ENCODE peak calls at places on chromosome 10, in eight cellular contexts. O is fibroblast of mammary gland, Z is AG10803, F is coronary artery, B is WTC11, G is endodermal cell, H is RWPE1, M is progenitor cell of endocrine pancreas. W is an unnamed sample.

GRCh38 chr10:17512341-17513001 is 58.1 kb upstream of the ST8SIA6 start:
- DNase-seq in G (no peak), H (peak; percentile 61), O (peak; percentile 96), M (no peak), Z (peak; percentile 96), B (no peak), F (no peak), W (peak; percentile 60)

GRCh38 chr10:4073912-4074311 is 288.9 kb upstream of the KLF6 start:
- DNase-seq in F (no peak), O (peak; percentile 95), H (no peak), M (no peak), G (no peak), Z (peak; percentile 90), B (no peak), W (no peak)

GRCh38 chr10:72490951-72491350 is 134.9 kb downstream of the MICU1 start:
- DNase-seq in M (no peak), B (no peak), Z (peak; percentile 47), O (peak; percentile 79), F (no peak), H (no peak), G (no peak), W (no peak)

GRCh38 chr10:90871279-90871760 is 454 bp upstream of the RPP30 start:
- DNase-seq in Z (peak; percentile 55), M (peak; percentile 14), G (peak; percentile 89), B (peak; percentile 57), F (no peak), O (peak; percentile 85), H (no peak), W (peak; percentile 21)

GRCh38 chr10:78552261-78552811 is 516.4 kb upstream of the ZMIZ1 start:
- DNase-seq in O (peak; percentile 61), M (no peak), B (no peak), Z (peak; percentile 87), H (no peak), G (peak; percentile 60), F (peak; percentile 87), W (no peak)

GRCh38 chr10:131198843-131199242 is 112.7 kb downstream of the TCERG1L start:
- DNase-seq in M (no peak), O (no peak), Z (no peak), B (no peak), H (no peak), F (peak; percentile 57), G (peak; percentile 26), W (no peak)

GRCh38 chr10:3926268-3926667 is 141.3 kb upstream of the KLF6 start:
- DNase-seq in O (no peak), B (no peak), M (no peak), G (no peak), H (no peak), Z (peak; percentile 17), F (no peak), W (no peak)

GRCh38 chr10:75430000-75430763 is 1.2 kb upstream of the LRMDA start:
- DNase-seq in F (no peak), G (peak; percentile 77), O (no peak), Z (no peak), B (peak; percentile 41), M (no peak), H (peak; percentile 86), W (no peak)

GRCh38 chr10:69403519-69403918 is 13.2 kb downstream of the TACR2 start:
- DNase-seq in B (no peak), F (no peak), G (no peak), H (no peak), Z (peak; percentile 64), M (no peak), O (peak; percentile 93), W (no peak)

GRCh38 chr10:5999440-6000165 is 22.3 kb upstream of the IL15RA start:
- DNase-seq in Z (no peak), G (no peak), B (no peak), H (no peak), O (no peak), F (no peak), M (no peak), W (peak; percentile 9)

GRCh38 chr10:5292196-5292735 is 72.5 kb upstream of the UCN3 start:
- DNase-seq in G (no peak), F (no peak), M (no peak), Z (no peak), O (no peak), B (no peak), H (no peak), W (no peak)

GRCh38 chr10:88092975-88093374 is 229.6 kb downstream of the PTEN start:
- DNase-seq in G (no peak), M (no peak), H (no peak), B (no peak), Z (no peak), O (no peak), F (no peak), W (no peak)

GRCh38 chr10:75525067-75525466 is 93.6 kb downstream of the LRMDA start:
- DNase-seq in B (no peak), G (no peak), M (no peak), F (no peak), H (no peak), O (no peak), Z (no peak), W (no peak)

GRCh38 chr10:102729090-102730026 is 14.4 kb upstream of the WBP1L start:
- DNase-seq in H (peak; percentile 86), F (peak; percentile 90), G (peak; percentile 96), B (peak; percentile 94), O (peak; percentile 77), M (peak; percentile 78), Z (peak; percentile 76), W (peak; percentile 78)

GRCh38 chr10:80540644-80541143 is 3.0 kb downstream of the SH2D4B start:
- DNase-seq in G (no peak), B (no peak), M (no peak), O (no peak), Z (no peak), H (no peak), F (no peak), W (no peak)

GRCh38 chr10:71589617-71590551 is 129.7 kb downstream of the C10orf105 start:
- DNase-seq in Z (no peak), M (no peak), F (no peak), O (no peak), B (no peak), G (no peak), H (no peak), W (no peak)

GRCh38 chr10:110803239-110803593 is 68.5 kb upstream of the PDCD4 start:
- DNase-seq in Z (no peak), B (no peak), F (no peak), O (no peak), M (no peak), H (no peak), G (no peak), W (no peak)

GRCh38 chr10:97095701-97096300 is 90.0 kb downstream of the SLIT1 start:
- DNase-seq in H (no peak), M (no peak), B (no peak), G (peak; percentile 38), F (no peak), O (no peak), Z (no peak), W (no peak)

GRCh38 chr10:7168414-7168813 is 242.4 kb downstream of the SFMBT2 start:
- DNase-seq in B (no peak), G (no peak), H (no peak), Z (no peak), M (no peak), O (no peak), F (no peak), W (no peak)

GRCh38 chr10:92598321-92598720 is 5.4 kb downstream of the KIF11 start:
- DNase-seq in F (no peak), M (no peak), B (no peak), H (no peak), Z (peak; percentile 69), O (peak; percentile 86), G (no peak), W (no peak)

GRCh38 chr10:42865716-42866114 is 83.1 kb downstream of the BMS1 start:
- DNase-seq in G (no peak), Z (no peak), F (no peak), H (no peak), M (no peak), B (no peak), O (no peak), W (no peak)

GRCh38 chr10:79336739-79337138 is 10.5 kb upstream of the PPIF start:
- DNase-seq in Z (no peak), F (no peak), M (no peak), O (no peak), B (no peak), H (no peak), G (peak; percentile 80), W (no peak)

GRCh38 chr10:95906675-95907453 is 911 bp upstream of the CC2D2B start:
- DNase-seq in H (peak; percentile 54), F (peak; percentile 75), M (no peak), G (peak; percentile 80), O (peak; percentile 66), B (peak; percentile 43), Z (peak; percentile 63), W (peak; percentile 18)

GRCh38 chr10:95908450-95908849 is 675 bp downstream of the CC2D2B start:
- DNase-seq in B (no peak), Z (no peak), H (no peak), M (no peak), O (no peak), F (no peak), G (no peak), W (no peak)

GRCh38 chr10:95909591-95909990 is 1.8 kb downstream of the CC2D2B start:
- DNase-seq in G (no peak), H (no peak), B (no peak), M (no peak), F (no peak), Z (peak; percentile 8), O (no peak), W (no peak)

GRCh38 chr10:95907454-95908253 is at the start of gene CC2D2B:
- DNase-seq in B (peak; percentile 85), G (peak; percentile 96), F (peak; percentile 90), O (peak; percentile 75), M (peak; percentile 70), Z (peak; percentile 74), H (peak; percentile 92), W (peak; percentile 76)
- TF ChIP-seq CTCF in B (no peak), G (no peak), F (no peak), O (no peak), M (peak; percentile 38), Z (no peak), H (peak; percentile 44), W (no peak)

DNA sequence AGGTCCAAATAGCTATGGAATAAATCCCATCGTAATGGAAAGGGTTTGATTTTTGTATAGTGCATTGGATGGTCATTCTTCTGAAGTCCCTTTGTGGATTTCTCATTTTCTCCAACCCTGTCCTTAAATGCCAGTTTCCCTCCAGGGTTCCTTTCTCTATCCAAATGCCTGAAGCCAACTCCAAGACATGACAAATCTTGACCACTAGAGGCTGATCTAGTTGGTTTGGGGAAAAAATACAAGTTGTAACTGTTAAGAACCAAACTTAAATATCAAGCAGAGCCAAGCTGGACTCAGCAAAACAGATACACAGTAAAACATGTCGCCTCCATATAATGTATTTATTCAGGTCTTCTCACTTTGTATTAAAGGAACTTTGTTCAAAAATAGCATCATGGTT is 28.7 kb downstream of the FRMD4A start:
- DNase-seq in Z (peak; percentile 35), H (peak; percentile 24), M (no peak), O (peak; percentile 14), G (no peak), B (no peak), F (no peak), W (no peak)
- TF ChIP-seq CTCF in Z (peak; percentile 71), H (no peak), M (peak; percentile 42), O (peak; percentile 49), G (peak; percentile 80), B (no peak), F (no peak), W (no peak)

GRCh38 chr10:1962025-1962424 is 224.7 kb upstream of the ADARB2 start:
- DNase-seq in H (no peak), O (no peak), G (peak; percentile 61), F (no peak), B (no peak), Z (no peak), M (no peak), W (no peak)
- TF ChIP-seq CTCF in H (no peak), O (no peak), G (peak; percentile 63), F (no peak), B (no peak), Z (no peak), M (peak; percentile 32), W (no peak)

GRCh38 chr10:120436431-120437142 is 20.4 kb upstream of the PLPP4 start:
- DNase-seq in B (no peak), F (no peak), Z (no peak), M (no peak), H (no peak), O (no peak), G (no peak), W (no peak)
- TF ChIP-seq CTCF in B (no peak), F (no peak), Z (peak; percentile 21), M (no peak), H (no peak), O (no peak), G (no peak), W (no peak)

W was measured in Calu3.